ENCODE peak calls at places on chromosomes 7 and 10, in four cellular contexts. G, A, U and R are unnamed samples.

GRCh38 chr10:12631216-12631615 is 281.9 kb downstream of the CAMK1D start:
- DNase-seq in G (peak; percentile 8), A (peak; percentile 20), U (no peak), R (no peak)

GRCh38 chr10:24603333-24603732 is 120.4 kb downstream of the ARHGAP21 start:
- DNase-seq in G (peak; percentile 25), A (peak; percentile 71), U (no peak), R (peak; percentile 61)

GRCh38 chr10:22252286-22252800 is 34.5 kb upstream of the EBLN1 start:
- DNase-seq in G (peak; percentile 44), A (peak; percentile 43), U (peak; percentile 76), R (peak; percentile 64)

GRCh38 chr7:1758417-1758858 is 88.4 kb downstream of the ELFN1 start:
- DNase-seq in G (peak; percentile 43), A (peak; percentile 50), U (no peak), R (no peak)

GRCh38 chr10:124641282-124642075 is 102.7 kb downstream of the FAM53B start:
- DNase-seq in G (peak; percentile 64), A (peak; percentile 69), U (no peak), R (peak; percentile 37)

GRCh38 chr7:149770728-149771127 is 2.7 kb downstream of the ZNF467 start:
- DNase-seq in G (no peak), A (no peak), U (no peak), R (no peak)

GRCh38 chr10:103822052-103822716 is 33.2 kb downstream of the SH3PXD2A start:
- DNase-seq in G (no peak), A (no peak), U (no peak), R (no peak)

GRCh38 chr10:35961501-35961900 is 319.4 kb upstream of the FZD8 start:
- DNase-seq in G (peak; percentile 36), A (peak; percentile 70), U (no peak), R (peak; percentile 39)

GRCh38 chr10:91088300-91089140 is 131.9 kb upstream of the PCGF5 start:
- DNase-seq in G (peak; percentile 27), A (peak; percentile 38), U (peak; percentile 10), R (peak; percentile 22)

GRCh38 chr10:70034252-70034651 is 18.4 kb upstream of the MACROH2A2 start:
- DNase-seq in G (no peak), A (no peak), U (no peak), R (no peak)

GRCh38 chr7:131536361-131536849 is 20.0 kb downstream of the PODXL start:
- DNase-seq in G (no peak), A (no peak), U (no peak), R (no peak)

GRCh38 chr7:45511721-45512422 is 62.3 kb upstream of the ADCY1 start:
- DNase-seq in G (no peak), A (no peak), U (no peak), R (no peak)

GRCh38 chr7:73612598-73613269 is 11.6 kb downstream of the MLXIPL start:
- DNase-seq in G (peak; percentile 21), A (peak; percentile 43), U (no peak), R (peak; percentile 37)

GRCh38 chr7:102260856-102261255 is 25.8 kb upstream of the SH2B2 start:
- DNase-seq in G (peak; percentile 36), A (peak; percentile 29), U (no peak), R (peak; percentile 65)

GRCh38 chr7:101880536-101881443 is 63.4 kb downstream of the CUX1 start:
- DNase-seq in G (peak; percentile 51), A (peak; percentile 73), U (no peak), R (peak; percentile 68)

GRCh38 chr10:114362831-114363355 is 41.4 kb downstream of the AFAP1L2 start:
- DNase-seq in G (no peak), A (no peak), U (no peak), R (no peak)

GRCh38 chr7:129989466-129989865 is 36.7 kb upstream of the UBE2H start:
- DNase-seq in G (no peak), A (no peak), U (peak; percentile 60), R (no peak)

GRCh38 chr7:23523486-23524075 is 8.2 kb downstream of the TRA2A start:
- DNase-seq in G (no peak), A (no peak), U (no peak), R (no peak)

GRCh38 chr7:51366930-51367613 is 50.5 kb upstream of the COBL start:
- DNase-seq in G (peak; percentile 30), A (peak; percentile 50), U (no peak), R (peak; percentile 44)

GRCh38 chr10:91798736-91799579 is 732 bp downstream of the TNKS2 start:
- DNase-seq in G (peak; percentile 54), A (peak; percentile 56), U (peak; percentile 7), R (peak; percentile 50)

GRCh38 chr7:116122972-116123595 is 87.3 kb upstream of the TES start:
- DNase-seq in G (peak; percentile 56), A (peak; percentile 65), U (no peak), R (peak; percentile 67)

GRCh38 chr10:60335708-60336107 is 54.0 kb downstream of the ANK3 start:
- DNase-seq in G (no peak), A (peak; percentile 27), U (no peak), R (no peak)

GRCh38 chr7:80699656-80700318 is 61.3 kb downstream of the CD36 start:
- DNase-seq in G (no peak), A (peak; percentile 45), U (no peak), R (peak; percentile 64)

GRCh38 chr7:92013611-92014010 is 72.9 kb downstream of the AKAP9 start:
- DNase-seq in G (no peak), A (no peak), U (no peak), R (no peak)

GRCh38 chr10:74000892-74001669 is 3.2 kb downstream of the VCL start:
- DNase-seq in G (no peak), A (no peak), U (no peak), R (no peak)

GRCh38 chr7:157044943-157045660 is 34.6 kb upstream of the MNX1 start:
- DNase-seq in G (no peak), A (no peak), U (no peak), R (no peak)

GRCh38 chr10:122618461-122619165 is 58.1 kb downstream of the DMBT1 start:
- DNase-seq in G (no peak), A (no peak), U (no peak), R (no peak)
- TF ChIP-seq CTCF in G (no peak), A (no peak), U (no peak), R (no peak)

GRCh38 chr7:47747160-47747559 is 165.2 kb upstream of the TNS3 start:
- DNase-seq in G (no peak), A (no peak), U (no peak), R (no peak)

GRCh38 chr7:47741984-47742383 is 160.1 kb upstream of the TNS3 start:
- DNase-seq in G (peak; percentile 19), A (peak; percentile 44), U (no peak), R (no peak)

GRCh38 chr7:47746468-47746867 is 164.6 kb upstream of the TNS3 start:
- DNase-seq in G (no peak), A (no peak), U (no peak), R (no peak)

GRCh38 chr7:47744883-47745282 is 163.0 kb upstream of the TNS3 start:
- DNase-seq in G (no peak), A (no peak), U (no peak), R (no peak)

GRCh38 chr7:47743898-47744612 is 162.1 kb upstream of the TNS3 start:
- DNase-seq in G (no peak), A (no peak), U (no peak), R (peak; percentile 39)
- H3K4me3 ChIP-seq in G (no peak overlapping the region), A (no peak overlapping the region), U (no peak overlapping the region), R (no peak overlapping the region)

GRCh38 chr10:83273035-83273434 is 866.3 kb upstream of the GHITM start:
- DNase-seq in G (no peak), A (no peak), U (no peak), R (peak; percentile 0)
- TF ChIP-seq CTCF in G (no peak), A (no peak), U (no peak), R (no peak)

GRCh38 chr7:18354108-18354507 is 141.4 kb upstream of the HDAC9 start:
- DNase-seq in G (no peak), A (no peak), U (no peak), R (no peak)

GRCh38 chr7:18357691-18358090 is 137.9 kb upstream of the HDAC9 start:
- DNase-seq in G (no peak), A (peak; percentile 26), U (no peak), R (no peak)

GRCh38 chr7:18352339-18353255 is 143.0 kb upstream of the HDAC9 start:
- DNase-seq in G (peak; percentile 73), A (peak; percentile 78), U (no peak), R (peak; percentile 82)

GRCh38 chr7:18354686-18355085 is 140.9 kb upstream of the HDAC9 start:
- DNase-seq in G (no peak), A (no peak), U (no peak), R (peak; percentile 12)

DNA sequence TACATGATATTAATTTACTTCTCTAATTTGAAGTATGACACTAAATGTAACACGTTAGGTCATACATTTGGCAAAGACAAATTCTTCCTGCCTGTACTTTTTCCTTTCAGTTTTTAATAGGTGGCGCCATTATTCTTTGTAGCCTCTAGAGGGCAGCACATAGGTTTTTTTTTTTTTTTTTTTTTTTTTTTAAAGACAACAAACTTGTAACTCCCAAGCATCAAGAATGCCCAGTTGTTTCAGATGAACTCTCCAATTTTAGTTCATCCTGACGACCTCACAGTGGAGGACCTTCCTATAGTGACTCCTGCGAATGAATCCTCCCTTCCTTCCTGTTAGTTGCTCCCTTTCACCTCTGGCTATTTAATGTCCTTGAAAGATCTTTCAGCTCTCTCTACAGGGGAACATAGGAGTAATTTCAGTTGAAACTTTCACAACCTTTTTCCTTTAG is 139.3 kb upstream of the HDAC9 start:
- DNase-seq in G (peak; percentile 48), A (peak; percentile 40), U (peak; percentile 26), R (peak; percentile 71)
- H3K4me3 ChIP-seq in G (no peak overlapping the region), A (no peak overlapping the region), U (no peak overlapping the region), R (no peak overlapping the region)

DNA sequence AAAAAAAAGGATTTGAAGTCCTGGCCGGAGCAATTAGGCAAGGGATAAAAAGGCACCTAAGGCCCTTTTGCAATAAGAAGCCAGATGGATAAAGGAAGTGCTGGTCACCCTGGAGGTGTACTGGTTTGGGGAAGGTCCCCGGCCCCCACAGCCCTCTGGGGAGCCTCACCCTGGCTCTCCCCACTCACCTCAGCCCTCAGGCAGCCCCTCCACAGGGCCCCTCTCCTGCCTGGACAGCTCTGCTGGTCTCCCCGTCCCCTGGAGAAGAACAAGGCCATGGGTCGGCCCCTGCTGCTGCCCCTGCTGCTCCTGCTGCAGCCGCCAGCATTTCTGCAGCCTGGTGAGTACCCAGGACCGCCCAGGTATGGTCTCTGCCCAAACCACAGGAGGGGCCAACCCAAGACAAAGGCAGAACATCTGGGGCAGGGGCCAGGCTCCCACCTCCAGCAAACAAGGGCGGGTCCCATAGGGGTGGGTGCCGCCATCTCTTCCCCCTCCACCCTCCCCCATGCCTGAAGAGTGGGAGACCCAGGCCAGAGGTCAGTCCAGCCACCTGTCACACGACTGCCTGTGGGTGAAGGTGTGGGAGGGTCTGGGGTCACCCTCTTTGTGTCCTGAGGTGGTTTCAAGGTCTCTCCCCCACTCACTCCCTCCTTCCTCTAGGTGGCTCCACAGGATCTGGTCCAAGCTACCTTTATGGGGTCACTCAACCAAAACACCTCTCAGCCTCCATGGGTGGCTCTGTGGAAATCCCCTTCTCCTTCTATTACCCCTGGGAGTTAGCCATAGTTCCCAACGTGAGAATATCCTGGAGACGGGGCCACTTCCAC is at the start of gene PILRB:
- DNase-seq in G (no peak), A (no peak), U (no peak), R (no peak)
- TF ChIP-seq CTCF in G (no peak), A (no peak), U (peak; percentile 24), R (peak; percentile 28)

GRCh38 chr7:106072715-106073091 is 39.4 kb downstream of the SYPL1 start:
- DNase-seq in G (no peak), A (no peak), U (no peak), R (no peak)

GRCh38 chr7:106075937-106076336 is 36.2 kb downstream of the SYPL1 start:
- DNase-seq in G (no peak), A (no peak), U (no peak), R (no peak)

GRCh38 chr7:106073701-106074100 is 38.4 kb downstream of the SYPL1 start:
- DNase-seq in G (no peak), A (no peak), U (no peak), R (no peak)

GRCh38 chr7:106074257-106074656 is 37.9 kb downstream of the SYPL1 start:
- DNase-seq in G (no peak), A (no peak), U (peak; percentile 66), R (no peak)

GRCh38 chr7:106076537-106076936 is 35.6 kb downstream of the SYPL1 start:
- DNase-seq in G (no peak), A (no peak), U (no peak), R (no peak)
- H3K4me3 ChIP-seq in G (no peak overlapping the region), A (no peak overlapping the region), U (no peak overlapping the region), R (no peak overlapping the region)